ENCODE peak calls at places on chromosomes 13 and 19, in six cellular contexts. C is A549, A is endothelial cell of umbilical vein, E is GM12878, V is K562, P is HepG2. I is an unnamed sample.

GRCh38 chr13:19713186-19713965 is 69.4 kb downstream of the PSPC1 start:
- DNase-seq in P (no peak), C (no peak), V (peak; percentile 50), E (peak; percentile 13), A (peak; percentile 40), I (peak; percentile 50)

GRCh38 chr19:18425515-18426415 is 6.6 kb downstream of the SSBP4 start:
- DNase-seq in E (no peak), A (no peak), P (no peak), C (no peak), V (peak; percentile 45), I (no peak)

GRCh38 chr13:51958217-51958547 is 53.1 kb downstream of the ATP7B start:
- DNase-seq in C (no peak), E (no peak), V (no peak), A (no peak), P (no peak), I (no peak)

GRCh38 chr13:97257800-97258799 is 36.0 kb downstream of the MBNL2 start:
- DNase-seq in C (peak; percentile 85), V (peak; percentile 81), A (peak; percentile 98), E (peak; percentile 37), P (peak; percentile 87), I (peak; percentile 53)

GRCh38 chr19:14089662-14090508 is 666 bp downstream of the SAMD1 start:
- DNase-seq in V (peak; percentile 76), A (peak; percentile 28), E (no peak), C (no peak), P (no peak), I (peak; percentile 71)

GRCh38 chr19:50204811-50205675 is 1.6 kb downstream of the MYH14 start:
- DNase-seq in A (no peak), E (no peak), P (peak; percentile 70), C (no peak), V (no peak), I (no peak)

GRCh38 chr13:57352114-57352513 is 185.1 kb downstream of the PRR20E start:
- DNase-seq in E (no peak), V (no peak), P (no peak), C (no peak), A (no peak), I (no peak)

GRCh38 chr13:49213539-49213938 is 6.6 kb upstream of the MLNR start:
- DNase-seq in V (no peak), E (no peak), P (no peak), C (no peak), A (no peak), I (peak; percentile 37)

GRCh38 chr19:1624458-1624857 is 19.2 kb upstream of the UQCR11 start:
- DNase-seq in E (no peak), P (peak; percentile 14), A (peak; percentile 67), C (peak; percentile 61), V (peak; percentile 83), I (peak; percentile 49)

GRCh38 chr19:940591-941291 is 14.9 kb downstream of the ARID3A start:
- DNase-seq in V (no peak), P (no peak), E (no peak), A (peak; percentile 69), C (no peak), I (no peak)

DNA sequence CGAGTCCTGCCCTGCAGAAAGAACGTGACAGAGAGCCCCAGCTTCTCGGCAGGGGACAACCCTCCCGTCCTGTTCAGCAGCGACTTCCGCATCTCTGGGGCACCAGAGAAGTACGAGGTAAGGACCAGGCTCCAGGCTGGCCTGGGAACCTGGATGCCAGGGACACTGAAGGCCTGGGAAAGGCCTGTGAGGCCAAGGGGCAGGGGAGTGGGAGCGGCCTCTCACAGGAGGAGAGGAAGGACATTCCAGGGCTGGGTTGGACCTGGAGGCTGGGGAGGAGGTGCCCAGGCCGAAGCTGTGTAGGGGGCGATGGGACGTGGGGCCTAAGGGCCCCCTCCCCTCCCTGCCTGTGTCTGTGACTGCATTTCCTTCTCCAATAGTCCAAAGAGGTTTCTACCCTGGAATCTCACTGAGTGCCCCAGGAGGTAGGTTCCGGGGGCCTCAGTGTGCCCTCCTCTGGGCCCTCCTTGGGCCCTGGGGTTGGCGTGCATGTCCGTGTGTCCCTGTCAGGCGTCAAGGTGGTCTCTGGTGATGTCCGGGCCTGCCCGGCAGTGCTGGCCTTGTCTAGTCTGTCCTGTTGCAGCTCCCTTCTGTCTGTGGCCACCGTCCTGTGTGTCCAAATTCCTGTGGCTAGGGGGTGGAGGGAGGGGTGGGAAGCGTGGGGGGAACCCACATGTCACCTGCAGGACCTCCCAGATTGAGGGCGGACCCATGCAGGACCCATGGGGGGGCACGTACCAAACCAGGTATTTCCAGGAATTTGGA is 16.9 kb upstream of the CD22 start:
- DNase-seq in E (no peak), A (no peak), P (no peak), C (no peak), V (no peak), I (no peak)
- TF ChIP-seq CTCF in E (no peak), A (no peak), P (no peak), C (no peak), V (no peak), I (no peak)

DNA sequence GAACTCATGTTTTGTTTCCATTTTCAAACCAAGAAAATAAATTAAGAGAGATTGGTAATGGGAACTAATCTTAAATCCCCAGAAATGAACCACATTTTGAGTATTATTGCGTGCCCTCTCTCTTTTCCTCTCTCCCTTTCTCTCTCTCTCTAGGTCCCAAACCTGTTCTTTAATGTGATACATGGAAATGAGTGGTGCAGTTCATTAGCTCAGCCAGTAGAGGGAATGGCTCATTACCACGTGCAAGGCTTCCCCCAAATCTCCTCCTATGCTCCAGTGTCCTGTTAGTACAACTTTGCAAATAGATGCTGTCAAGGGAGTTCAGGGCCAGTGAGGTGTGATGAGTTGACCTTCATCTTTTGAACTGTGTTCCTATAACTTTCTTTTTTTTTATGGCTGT is 178.4 kb downstream of the FGF9 start:
- DNase-seq in P (peak; percentile 52), A (no peak), C (no peak), E (peak; percentile 4), V (peak; percentile 21), I (peak; percentile 62)
- TF ChIP-seq MYC in P (no peak), A (no peak), C (no peak), E (no peak), V (no peak), I (peak; percentile 93)

DNA sequence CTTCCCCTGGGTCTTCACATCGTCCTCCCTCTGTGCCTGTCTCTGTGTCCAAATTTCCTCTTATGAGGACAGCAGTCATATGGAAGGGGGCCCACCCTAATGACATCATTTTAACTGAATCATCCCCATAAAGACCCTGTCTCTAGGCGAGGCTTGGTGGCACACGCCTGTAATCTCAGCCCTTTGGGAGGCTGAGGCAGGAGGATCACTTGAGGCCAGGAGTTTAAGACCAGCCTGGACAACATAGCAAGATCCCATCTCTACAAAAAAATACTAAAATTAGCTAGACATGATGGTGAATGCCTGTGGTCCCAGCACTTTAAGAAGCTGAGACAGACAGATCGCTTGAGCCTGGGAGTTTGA is 4.8 kb downstream of the MYO9B start:
- DNase-seq in V (no peak), E (no peak), A (no peak), P (no peak), C (no peak), I (no peak)
- H3K4me3 ChIP-seq in V (no peak overlapping the region), E (peak overlapping the region; percentile 93), A (no peak overlapping the region), P (no peak overlapping the region), C (no peak overlapping the region), I (no peak overlapping the region)

GRCh38 chr13:112968910-112969691 is at the start of gene MCF2L:
- DNase-seq in C (peak; percentile 27), V (no peak), P (peak; percentile 56), A (peak; percentile 10), E (no peak), I (no peak)

GRCh38 chr13:112969692-112970338 is 801 bp downstream of the MCF2L start:
- DNase-seq in A (no peak), V (no peak), P (no peak), E (no peak), C (no peak), I (no peak)

GRCh38 chr13:112967666-112968379 is 1.2 kb upstream of the MCF2L start:
- DNase-seq in A (no peak), P (no peak), E (no peak), V (no peak), C (no peak), I (no peak)

GRCh38 chr13:112966776-112967175 is 2.2 kb upstream of the MCF2L start:
- DNase-seq in P (no peak), V (no peak), E (no peak), C (no peak), A (no peak), I (no peak)

GRCh38 chr13:112968380-112968909 is 569 bp upstream of the MCF2L start:
- DNase-seq in V (no peak), P (no peak), A (no peak), E (no peak), C (peak; percentile 10), I (no peak)
- TF ChIP-seq CTCF in V (no peak), P (no peak), A (no peak), E (no peak), C (no peak), I (no peak)

GRCh38 chr13:33258437-33259193 is 26.9 kb downstream of the STARD13 start:
- DNase-seq in P (peak; percentile 82), V (no peak), C (no peak), E (no peak), A (no peak), I (no peak)

GRCh38 chr13:33261426-33262068 is 24.0 kb downstream of the STARD13 start:
- DNase-seq in C (no peak), E (no peak), A (no peak), P (peak; percentile 83), V (no peak), I (no peak)

GRCh38 chr13:33262069-33262487 is 23.5 kb downstream of the STARD13 start:
- DNase-seq in P (peak; percentile 88), V (no peak), A (peak; percentile 22), E (no peak), C (peak; percentile 21), I (no peak)

GRCh38 chr13:33259296-33259695 is 26.3 kb downstream of the STARD13 start:
- DNase-seq in A (no peak), C (no peak), E (no peak), P (peak; percentile 20), V (no peak), I (no peak)

DNA sequence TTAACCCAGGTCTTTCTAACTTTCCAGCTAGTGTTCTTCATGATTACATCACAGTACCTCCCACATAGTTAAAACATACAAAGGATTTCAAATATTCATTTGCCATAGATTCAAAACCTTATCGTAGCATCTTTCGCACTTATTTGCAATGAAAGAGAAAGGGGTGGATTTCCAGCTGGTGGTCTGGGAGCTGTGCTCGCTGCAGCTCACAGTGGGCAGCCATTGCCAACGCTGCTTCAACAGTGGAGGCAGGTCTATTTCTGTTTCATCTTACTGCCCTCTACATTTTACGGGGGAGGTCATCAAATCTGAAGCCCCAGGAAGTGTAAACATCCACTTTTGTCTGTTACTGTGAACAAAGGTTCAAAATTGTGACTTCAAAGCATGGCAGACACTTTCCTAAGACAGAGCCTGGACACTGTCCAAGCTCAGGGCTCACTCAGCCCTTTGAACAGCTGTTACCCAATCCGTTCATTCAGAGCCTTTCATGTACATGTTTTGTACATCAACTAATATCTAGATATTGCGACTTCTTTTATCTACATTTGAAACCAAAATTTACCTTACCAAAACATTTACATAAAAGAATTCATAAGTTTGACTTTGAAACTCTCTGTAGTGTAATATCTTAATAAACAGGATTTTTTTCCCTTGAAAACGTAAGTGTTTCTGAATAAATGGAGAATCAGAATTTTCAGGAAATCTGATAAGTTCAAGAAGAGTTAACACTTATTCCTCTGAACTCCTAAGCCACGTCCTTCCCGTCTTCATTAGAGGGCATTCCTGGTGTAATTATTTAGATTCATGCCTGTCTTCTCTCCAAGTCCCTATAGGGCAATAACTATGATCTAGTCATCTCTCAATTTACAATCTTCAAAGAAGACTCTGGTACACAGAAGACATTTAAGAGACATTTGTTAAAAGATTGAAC is 25.1 kb downstream of the STARD13 start:
- DNase-seq in P (peak; percentile 99), V (no peak), A (no peak), C (no peak), E (no peak), I (no peak)
- TF ChIP-seq MYC in P (no peak), V (no peak), A (no peak), C (no peak), E (no peak), I (no peak)